ENCODE peak calls at places on chromosomes 3 and 15, in nine cellular contexts. One of them, this sample, is unnamed.

GRCh38 chr3:189363856-189364255 is 192.1 kb downstream of the TPRG1 start:
- DNase-seq in upper lobe of right lung: no peak
- DNase-seq in astrocyte: peak; percentile 33
- DNase-seq in BE2C: no peak
- DNase-seq in PC-3: no peak
- DNase-seq in CD8-positive, alpha-beta T cell: no peak
- DNase-seq in GM06990: no peak
- DNase-seq in fibroblast of lung: peak; percentile 57
- DNase-seq in hepatocyte: no peak
- DNase-seq in this sample: no peak

GRCh38 chr15:96699871-96700401 is 369.4 kb downstream of the NR2F2 start:
- DNase-seq in fibroblast of lung: no peak
- DNase-seq in CD8-positive, alpha-beta T cell: no peak
- DNase-seq in upper lobe of right lung: no peak
- DNase-seq in astrocyte: no peak
- DNase-seq in BE2C: no peak
- DNase-seq in GM06990: no peak
- DNase-seq in PC-3: no peak
- DNase-seq in hepatocyte: no peak
- DNase-seq in this sample: no peak

GRCh38 chr3:4895848-4896247 is 83.4 kb upstream of the BHLHE40 start:
- DNase-seq in PC-3: no peak
- DNase-seq in CD8-positive, alpha-beta T cell: no peak
- DNase-seq in BE2C: no peak
- DNase-seq in hepatocyte: no peak
- DNase-seq in upper lobe of right lung: no peak
- DNase-seq in fibroblast of lung: peak; percentile 3
- DNase-seq in astrocyte: peak; percentile 43
- DNase-seq in GM06990: no peak
- DNase-seq in this sample: no peak

GRCh38 chr15:73142802-73143762 is 90.8 kb downstream of the NEO1 start:
- DNase-seq in astrocyte: no peak
- DNase-seq in hepatocyte: no peak
- DNase-seq in BE2C: no peak
- DNase-seq in CD8-positive, alpha-beta T cell: no peak
- DNase-seq in GM06990: no peak
- DNase-seq in upper lobe of right lung: no peak
- DNase-seq in PC-3: no peak
- DNase-seq in fibroblast of lung: no peak
- DNase-seq in this sample: no peak

GRCh38 chr15:75232252-75232813 is 25.8 kb upstream of the GOLGA6C start:
- DNase-seq in hepatocyte: no peak
- DNase-seq in upper lobe of right lung: peak; percentile 44
- DNase-seq in fibroblast of lung: no peak
- DNase-seq in astrocyte: no peak
- DNase-seq in BE2C: no peak
- DNase-seq in PC-3: no peak
- DNase-seq in GM06990: no peak
- DNase-seq in CD8-positive, alpha-beta T cell: no peak
- DNase-seq in this sample: no peak

GRCh38 chr3:95750097-95750496 is 1064.3 kb upstream of the EPHA6 start:
- DNase-seq in BE2C: no peak
- DNase-seq in GM06990: no peak
- DNase-seq in CD8-positive, alpha-beta T cell: no peak
- DNase-seq in upper lobe of right lung: no peak
- DNase-seq in fibroblast of lung: no peak
- DNase-seq in PC-3: no peak
- DNase-seq in hepatocyte: no peak
- DNase-seq in astrocyte: no peak
- DNase-seq in this sample: no peak

GRCh38 chr3:187183210-187183862 is 13.9 kb upstream of the RTP1 start:
- DNase-seq in BE2C: no peak
- DNase-seq in CD8-positive, alpha-beta T cell: no peak
- DNase-seq in PC-3: no peak
- DNase-seq in fibroblast of lung: peak; percentile 15
- DNase-seq in astrocyte: peak; percentile 54
- DNase-seq in GM06990: peak; percentile 19
- DNase-seq in upper lobe of right lung: no peak
- DNase-seq in hepatocyte: no peak
- DNase-seq in this sample: no peak

GRCh38 chr3:21142949-21143348 is 608.1 kb downstream of the ZNF385D start:
- DNase-seq in astrocyte: no peak
- DNase-seq in CD8-positive, alpha-beta T cell: no peak
- DNase-seq in hepatocyte: no peak
- DNase-seq in GM06990: no peak
- DNase-seq in PC-3: no peak
- DNase-seq in upper lobe of right lung: no peak
- DNase-seq in BE2C: no peak
- DNase-seq in fibroblast of lung: no peak
- DNase-seq in this sample: no peak

GRCh38 chr15:29143909-29144308 is 125.7 kb downstream of the NSMCE3 start:
- DNase-seq in CD8-positive, alpha-beta T cell: no peak
- DNase-seq in fibroblast of lung: peak; percentile 35
- DNase-seq in GM06990: no peak
- DNase-seq in astrocyte: peak; percentile 91
- DNase-seq in BE2C: no peak
- DNase-seq in upper lobe of right lung: no peak
- DNase-seq in hepatocyte: no peak
- DNase-seq in PC-3: peak; percentile 51
- DNase-seq in this sample: peak; percentile 35

GRCh38 chr3:177523991-177524438 is 326.7 kb upstream of the TBL1XR1 start:
- DNase-seq in GM06990: no peak
- DNase-seq in hepatocyte: peak; percentile 59
- DNase-seq in astrocyte: peak; percentile 34
- DNase-seq in PC-3: peak; percentile 70
- DNase-seq in fibroblast of lung: peak; percentile 84
- DNase-seq in CD8-positive, alpha-beta T cell: no peak
- DNase-seq in upper lobe of right lung: no peak
- DNase-seq in BE2C: no peak
- DNase-seq in this sample: no peak

GRCh38 chr3:135368316-135368715 is 573.3 kb downstream of the EPHB1 start:
- DNase-seq in PC-3: no peak
- DNase-seq in GM06990: no peak
- DNase-seq in BE2C: no peak
- DNase-seq in hepatocyte: no peak
- DNase-seq in upper lobe of right lung: no peak
- DNase-seq in fibroblast of lung: no peak
- DNase-seq in astrocyte: no peak
- DNase-seq in CD8-positive, alpha-beta T cell: no peak
- DNase-seq in this sample: no peak

GRCh38 chr15:58522865-58523264 is 91.1 kb downstream of the LIPC start:
- DNase-seq in GM06990: no peak
- DNase-seq in fibroblast of lung: no peak
- DNase-seq in BE2C: no peak
- DNase-seq in PC-3: no peak
- DNase-seq in astrocyte: no peak
- DNase-seq in CD8-positive, alpha-beta T cell: no peak
- DNase-seq in upper lobe of right lung: no peak
- DNase-seq in hepatocyte: no peak
- DNase-seq in this sample: no peak

DNA sequence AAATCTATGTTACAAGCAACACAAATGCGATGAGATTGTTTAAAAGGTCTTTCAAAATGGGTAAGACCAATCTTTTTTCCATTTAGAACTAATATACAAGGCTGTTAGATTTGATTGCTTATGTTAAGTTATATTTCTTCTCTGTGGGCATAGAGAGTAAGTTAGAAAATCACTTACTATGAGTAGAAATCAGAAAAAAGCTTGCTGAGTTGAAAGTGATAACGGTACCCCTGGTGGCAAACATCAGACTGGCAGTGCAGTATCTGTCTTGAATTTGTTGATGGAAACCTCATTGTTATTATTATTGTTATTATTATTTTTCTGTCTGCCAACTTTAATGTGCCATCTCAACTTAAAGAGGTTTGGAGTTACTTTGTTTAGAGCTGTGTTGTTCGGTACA is 12.4 kb downstream of the CLDN11 start:
- DNase-seq in GM06990: no peak
- DNase-seq in upper lobe of right lung: no peak
- DNase-seq in BE2C: no peak
- DNase-seq in PC-3: no peak
- DNase-seq in hepatocyte: no peak
- DNase-seq in astrocyte: no peak
- DNase-seq in CD8-positive, alpha-beta T cell: no peak
- DNase-seq in fibroblast of lung: no peak
- DNase-seq in this sample: no peak
- TF ChIP-seq CTCF in GM06990: no peak
- TF ChIP-seq CTCF in upper lobe of right lung: no peak
- TF ChIP-seq CTCF in BE2C: peak; percentile 23
- TF ChIP-seq CTCF in PC-3: no peak
- TF ChIP-seq CTCF in hepatocyte: no peak
- TF ChIP-seq CTCF in astrocyte: no peak
- TF ChIP-seq CTCF in CD8-positive, alpha-beta T cell: no peak
- TF ChIP-seq CTCF in fibroblast of lung: peak; percentile 39
- TF ChIP-seq CTCF in this sample: no peak

GRCh38 chr3:154782151-154782550 is 298.0 kb upstream of the MME start:
- DNase-seq in fibroblast of lung: peak; percentile 65
- DNase-seq in upper lobe of right lung: no peak
- DNase-seq in GM06990: no peak
- DNase-seq in hepatocyte: no peak
- DNase-seq in astrocyte: no peak
- DNase-seq in BE2C: no peak
- DNase-seq in PC-3: no peak
- DNase-seq in CD8-positive, alpha-beta T cell: no peak
- DNase-seq in this sample: no peak

GRCh38 chr3:154778057-154778456 is 302.1 kb upstream of the MME start:
- DNase-seq in hepatocyte: no peak
- DNase-seq in upper lobe of right lung: no peak
- DNase-seq in fibroblast of lung: peak; percentile 83
- DNase-seq in PC-3: no peak
- DNase-seq in CD8-positive, alpha-beta T cell: no peak
- DNase-seq in BE2C: no peak
- DNase-seq in astrocyte: no peak
- DNase-seq in GM06990: no peak
- DNase-seq in this sample: no peak

GRCh38 chr3:154779571-154779970 is 300.5 kb upstream of the MME start:
- DNase-seq in PC-3: peak; percentile 8
- DNase-seq in BE2C: no peak
- DNase-seq in CD8-positive, alpha-beta T cell: no peak
- DNase-seq in astrocyte: peak; percentile 66
- DNase-seq in GM06990: no peak
- DNase-seq in upper lobe of right lung: no peak
- DNase-seq in fibroblast of lung: peak; percentile 98
- DNase-seq in hepatocyte: no peak
- DNase-seq in this sample: no peak

GRCh38 chr3:154781595-154781994 is 298.5 kb upstream of the MME start:
- DNase-seq in CD8-positive, alpha-beta T cell: no peak
- DNase-seq in astrocyte: no peak
- DNase-seq in fibroblast of lung: no peak
- DNase-seq in upper lobe of right lung: no peak
- DNase-seq in hepatocyte: no peak
- DNase-seq in BE2C: no peak
- DNase-seq in PC-3: no peak
- DNase-seq in GM06990: no peak
- DNase-seq in this sample: no peak

GRCh38 chr3:154780263-154780662 is 299.9 kb upstream of the MME start:
- DNase-seq in hepatocyte: no peak
- DNase-seq in CD8-positive, alpha-beta T cell: no peak
- DNase-seq in BE2C: no peak
- DNase-seq in PC-3: no peak
- DNase-seq in GM06990: no peak
- DNase-seq in fibroblast of lung: no peak
- DNase-seq in upper lobe of right lung: no peak
- DNase-seq in astrocyte: no peak
- DNase-seq in this sample: no peak
- H3K4me3 ChIP-seq in hepatocyte: no peak overlapping the region
- H3K4me3 ChIP-seq in CD8-positive, alpha-beta T cell: no peak overlapping the region
- H3K4me3 ChIP-seq in BE2C: no peak overlapping the region
- H3K4me3 ChIP-seq in PC-3: no peak overlapping the region
- H3K4me3 ChIP-seq in GM06990: no peak overlapping the region
- H3K4me3 ChIP-seq in fibroblast of lung: no peak overlapping the region
- H3K4me3 ChIP-seq in upper lobe of right lung: no peak overlapping the region
- H3K4me3 ChIP-seq in astrocyte: no peak overlapping the region
- H3K4me3 ChIP-seq in this sample: no peak overlapping the region

DNA sequence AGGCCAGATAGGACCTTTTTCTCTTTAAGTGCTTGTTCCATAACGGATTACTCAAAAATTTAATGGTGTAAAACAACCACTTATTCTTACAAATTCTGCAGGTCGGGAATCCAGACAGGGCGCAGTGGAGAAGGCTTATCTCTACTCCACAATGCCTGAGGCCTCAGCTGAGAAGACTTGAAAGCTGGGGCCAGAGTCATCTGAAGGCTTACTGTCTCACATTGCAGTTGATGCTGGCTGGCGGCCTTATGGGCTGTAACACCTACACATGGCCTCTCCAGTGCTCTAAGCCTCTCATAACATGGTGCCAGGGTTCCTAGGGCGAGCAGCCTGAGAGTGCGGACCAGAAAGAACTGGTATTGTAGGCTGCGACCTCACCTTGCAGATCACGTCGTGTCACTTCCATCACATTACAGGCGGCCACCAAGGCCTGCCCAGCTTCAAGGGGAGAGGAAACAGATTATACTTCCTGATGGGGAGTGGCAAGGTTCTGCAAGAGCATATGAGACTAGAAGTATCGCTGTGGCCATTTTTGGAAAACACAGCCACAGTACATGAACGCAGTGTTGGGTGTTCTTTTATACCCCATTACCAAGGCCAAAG is 32.4 kb downstream of the CMTM7 start:
- DNase-seq in BE2C: no peak
- DNase-seq in CD8-positive, alpha-beta T cell: no peak
- DNase-seq in GM06990: no peak
- DNase-seq in PC-3: no peak
- DNase-seq in astrocyte: no peak
- DNase-seq in hepatocyte: no peak
- DNase-seq in upper lobe of right lung: no peak
- DNase-seq in fibroblast of lung: no peak
- DNase-seq in this sample: no peak
- H3K36me3 ChIP-seq in BE2C: no peaks in the 10 kb centered on the region
- H3K36me3 ChIP-seq in CD8-positive, alpha-beta T cell: no peaks in the 10 kb centered on the region
- H3K36me3 ChIP-seq in GM06990: no peaks in the 10 kb centered on the region
- H3K36me3 ChIP-seq in PC-3: no peaks in the 10 kb centered on the region
- H3K36me3 ChIP-seq in astrocyte: no peaks in the 10 kb centered on the region
- H3K36me3 ChIP-seq in hepatocyte: no peaks in the 10 kb centered on the region
- H3K36me3 ChIP-seq in upper lobe of right lung: no peaks in the 10 kb centered on the region
- H3K36me3 ChIP-seq in fibroblast of lung: no peaks in the 10 kb centered on the region
- H3K36me3 ChIP-seq in this sample: no peaks in the 10 kb centered on the region

DNA sequence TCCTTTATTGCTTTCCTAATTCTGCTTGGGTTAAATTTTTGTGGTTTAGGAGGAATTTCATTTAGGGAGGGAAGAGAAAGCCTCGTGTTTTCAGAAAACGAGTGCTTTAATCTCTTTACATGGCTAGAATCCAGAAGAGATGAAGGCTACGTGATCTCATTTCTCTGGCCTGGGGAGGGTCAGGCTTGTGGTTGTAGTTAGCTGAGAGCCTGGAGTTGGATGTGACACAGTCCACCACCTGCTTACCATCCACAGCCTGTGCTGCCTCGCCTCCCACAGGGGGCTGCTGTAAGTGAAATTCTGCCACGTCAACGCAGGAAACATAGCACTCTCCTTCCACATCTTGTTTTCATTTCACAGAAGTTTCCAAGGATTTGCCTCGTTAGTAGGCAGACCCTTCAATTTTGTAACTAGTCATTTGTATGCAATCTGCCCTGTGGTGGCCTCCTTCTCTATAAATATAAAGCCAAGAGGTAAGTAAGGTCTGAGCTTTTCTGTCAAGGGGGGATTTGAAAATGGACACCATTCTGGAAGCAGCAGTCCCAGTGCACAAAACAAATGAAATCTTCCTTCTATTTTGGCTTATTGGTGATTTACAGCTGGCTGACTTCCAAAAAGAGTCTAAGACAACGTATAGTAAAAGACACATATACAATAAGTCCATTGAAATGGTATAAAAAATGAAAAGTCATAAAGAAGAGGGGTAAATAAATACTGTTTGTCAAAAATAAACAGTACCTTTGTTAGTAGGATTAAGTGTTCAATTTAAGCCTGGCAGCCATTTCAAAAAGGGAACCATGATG is 3.4 kb downstream of the GXYLT2 start:
- DNase-seq in fibroblast of lung: peak; percentile 97
- DNase-seq in BE2C: peak; percentile 24
- DNase-seq in CD8-positive, alpha-beta T cell: no peak
- DNase-seq in hepatocyte: peak; percentile 73
- DNase-seq in astrocyte: peak; percentile 100
- DNase-seq in upper lobe of right lung: no peak
- DNase-seq in PC-3: peak; percentile 71
- DNase-seq in GM06990: no peak
- DNase-seq in this sample: peak; percentile 97
- TF ChIP-seq CTCF in fibroblast of lung: peak; percentile 20
- TF ChIP-seq CTCF in BE2C: peak; percentile 15
- TF ChIP-seq CTCF in CD8-positive, alpha-beta T cell: no peak
- TF ChIP-seq CTCF in hepatocyte: no peak
- TF ChIP-seq CTCF in astrocyte: no peak
- TF ChIP-seq CTCF in upper lobe of right lung: no peak
- TF ChIP-seq CTCF in PC-3: no peak
- TF ChIP-seq CTCF in GM06990: no peak
- TF ChIP-seq CTCF in this sample: peak; percentile 29